ENCODE peak calls at places on chromosomes 2 and 18, in five cellular contexts. Y, P, V, A and E are unnamed samples.

GRCh38 chr2:51387235-51387634 is 355.3 kb upstream of the NRXN1 start:
- DNase-seq in A (no peak), Y (no peak), V (no peak), P (no peak), E (no peak)

GRCh38 chr18:48080546-48080945 is 150.1 kb upstream of the SMAD2 start:
- DNase-seq in A (no peak), Y (no peak), V (no peak), P (no peak), E (no peak)

GRCh38 chr18:77102246-77103040 is 30.1 kb downstream of the MBP start:
- DNase-seq in P (no peak), A (no peak), V (no peak), Y (no peak), E (no peak)

GRCh38 chr2:191713837-191714236 is 35.9 kb downstream of the NABP1 start:
- DNase-seq in V (no peak), P (no peak), A (no peak), Y (peak), E (peak)

GRCh38 chr2:80054339-80054675 is 250.2 kb downstream of the LRRTM1 start:
- DNase-seq in A (no peak), V (peak), Y (no peak), P (no peak), E (no peak)

GRCh38 chr2:205785507-205786222 is 103.4 kb downstream of the NRP2 start:
- DNase-seq in P (no peak), A (no peak), V (no peak), Y (no peak), E (no peak)

GRCh38 chr2:156944871-156945270 is 312.6 kb upstream of the GALNT5 start:
- DNase-seq in P (no peak), A (no peak), V (no peak), Y (no peak), E (no peak)

GRCh38 chr2:236061899-236062298 is 106.3 kb downstream of the GBX2 start:
- DNase-seq in A (no peak), P (no peak), Y (no peak), V (no peak), E (no peak)

GRCh38 chr2:223465793-223466192 is 136.4 kb downstream of the SCG2 start:
- DNase-seq in Y (peak), P (peak), A (no peak), V (peak), E (no peak)

GRCh38 chr18:41545091-41545888 is 409.7 kb upstream of the PIK3C3 start:
- DNase-seq in V (no peak), Y (no peak), P (no peak), A (no peak), E (no peak)

GRCh38 chr18:79544386-79544963 is 135.1 kb upstream of the CTDP1 start:
- DNase-seq in P (peak), Y (peak), V (no peak), A (no peak), E (no peak)

GRCh38 chr2:69933839-69934613 is 19.1 kb downstream of the MXD1 start:
- DNase-seq in P (no peak), A (no peak), V (no peak), Y (no peak), E (no peak)

GRCh38 chr2:49861821-49862220 is 707.5 kb upstream of the FSHR start:
- DNase-seq in P (no peak), A (no peak), V (no peak), Y (no peak), E (no peak)

GRCh38 chr18:52395146-52395852 is 55.3 kb downstream of the DCC start:
- DNase-seq in A (no peak), P (no peak), V (no peak), Y (no peak), E (peak)

GRCh38 chr2:165469417-165469816 is at the start of gene CSRNP3:
- DNase-seq in P (no peak), V (peak), A (peak), Y (no peak), E (peak)

GRCh38 chr18:67516432-67517223 is at the start of gene DSEL:
- DNase-seq in P (peak), V (peak), A (peak), Y (peak), E (peak)

GRCh38 chr2:170505631-170506270 is 209.4 kb upstream of the SP5 start:
- DNase-seq in P (peak), V (peak), A (no peak), Y (peak), E (peak)

GRCh38 chr2:105541189-105542050 is 142.6 kb upstream of the FHL2 start:
- DNase-seq in A (no peak), P (no peak), V (peak), Y (no peak), E (peak)

GRCh38 chr2:238684362-238685326 is 163.2 kb upstream of the TWIST2 start:
- DNase-seq in Y (no peak), A (no peak), P (peak), V (no peak), E (no peak)

GRCh38 chr2:138730497-138731030 is 49.6 kb downstream of the NXPH2 start:
- DNase-seq in Y (no peak), V (no peak), A (no peak), P (no peak), E (no peak)

GRCh38 chr18:24185805-24186204 is 46.9 kb downstream of the CABYR start:
- DNase-seq in Y (no peak), P (no peak), A (no peak), V (no peak), E (no peak)

GRCh38 chr2:180905002-180905401 is 75.4 kb upstream of the UBE2E3 start:
- DNase-seq in V (no peak), Y (no peak), P (no peak), A (no peak), E (peak)

GRCh38 chr2:234147335-234147861 is 96.9 kb downstream of the SPP2 start:
- DNase-seq in A (no peak), Y (no peak), P (no peak), V (no peak), E (no peak)

GRCh38 chr2:97911922-97912575 is 83.7 kb downstream of the TMEM131 start:
- DNase-seq in Y (no peak), V (no peak), A (no peak), P (no peak), E (no peak)
- H3K27ac ChIP-seq in Y (no peak), V (no peak), A (no peak), P (no peak), E (no peak)

DNA sequence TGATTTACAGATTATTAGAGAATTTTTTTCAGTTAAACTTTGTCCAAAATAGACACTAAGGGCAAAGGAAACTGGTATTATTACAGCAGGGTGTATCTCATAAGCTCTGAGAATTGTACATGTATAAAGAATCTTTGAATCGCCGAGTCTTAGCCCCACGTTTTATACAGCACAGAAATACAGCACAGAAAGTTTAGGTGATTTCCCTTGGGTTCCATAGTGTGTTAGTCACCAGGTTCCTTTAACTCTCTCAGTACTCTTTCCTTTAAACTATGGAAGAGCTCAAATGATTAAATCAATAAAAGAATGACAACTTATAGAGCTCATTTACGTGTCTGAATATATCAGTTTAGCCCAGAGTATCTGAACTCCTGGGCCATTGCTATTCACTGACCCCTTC is 256.8 kb downstream of the NEDD4L start:
- DNase-seq in A (no peak), V (no peak), Y (no peak), P (no peak), E (no peak)
- H3K4me3 ChIP-seq in A (no peak), V (no peak), Y (no peak), P (no peak), E (no peak)

GRCh38 chr2:218671077-218671653 is 637 bp downstream of the RNF25 start:
- DNase-seq in V (no peak), P (no peak), Y (no peak), A (no peak), E (no peak)
- H3K27ac ChIP-seq in V (peak), P (peak), Y (peak), A (peak), E (peak)

GRCh38 chr18:10562773-10563160 is 36.9 kb downstream of the NAPG start:
- DNase-seq in V (peak), A (no peak), P (no peak), Y (no peak), E (no peak)

GRCh38 chr18:10558967-10559298 is 33.1 kb downstream of the NAPG start:
- DNase-seq in V (no peak), Y (no peak), A (no peak), P (no peak), E (no peak)

GRCh38 chr18:10559566-10560456 is 34.0 kb downstream of the NAPG start:
- DNase-seq in P (no peak), V (no peak), A (peak), Y (no peak), E (peak)

GRCh38 chr18:10558243-10558966 is 32.6 kb downstream of the NAPG start:
- DNase-seq in V (peak), P (no peak), A (no peak), Y (no peak), E (no peak)

DNA sequence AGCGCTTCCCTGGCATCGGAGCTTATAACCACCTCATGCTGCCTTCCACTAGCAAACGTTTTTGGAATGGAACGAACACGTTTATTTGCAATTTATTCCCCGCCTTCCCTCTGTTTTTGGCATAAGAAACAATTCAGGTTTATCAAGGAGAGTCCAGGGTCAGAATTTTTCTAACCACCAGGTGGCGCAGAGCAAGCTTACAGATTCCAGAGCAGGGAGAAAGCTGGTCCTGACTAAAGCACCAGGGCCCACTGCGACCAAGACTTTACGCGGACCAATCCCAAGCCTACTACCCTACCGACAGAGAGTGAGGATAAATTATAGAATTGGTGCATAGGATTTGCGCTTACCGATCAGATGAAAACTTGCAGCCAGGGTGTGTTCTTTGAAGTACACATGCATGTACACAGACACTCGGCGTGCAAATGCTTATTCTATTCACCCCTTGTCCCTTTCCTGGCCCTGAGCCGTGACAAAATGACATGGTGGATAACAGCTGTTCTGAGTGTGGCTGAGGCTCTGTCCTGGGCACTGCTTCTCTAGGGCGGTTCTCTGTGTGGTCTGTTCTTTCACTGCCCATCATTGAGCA is 34.7 kb downstream of the NAPG start:
- DNase-seq in A (peak), Y (peak), V (peak), P (peak), E (peak)
- H3K4me3 ChIP-seq in A (peak), Y (peak), V (no peak), P (peak), E (no peak)

DNA sequence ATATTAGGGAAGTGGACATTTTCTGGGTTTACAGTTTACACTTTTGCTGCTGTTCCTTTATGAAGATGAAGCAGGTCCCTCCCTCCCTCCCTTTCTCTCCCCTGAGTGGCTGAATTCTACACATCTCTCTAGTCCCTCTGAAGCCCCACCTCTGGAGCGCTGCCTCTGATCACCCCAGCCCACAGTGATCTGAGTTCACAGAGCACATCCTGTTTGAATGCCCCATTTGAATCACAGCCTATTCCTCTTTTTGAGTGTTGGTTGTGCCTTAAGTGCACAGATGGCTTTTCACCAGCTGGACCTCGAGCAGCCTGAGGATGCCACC is 87.2 kb downstream of the ITGB1BP1 start:
- DNase-seq in P (no peak), Y (no peak), A (no peak), V (no peak), E (peak)
- H3K27ac ChIP-seq in P (no peak), Y (no peak), A (no peak), V (no peak), E (peak)

GRCh38 chr2:27069436-27069835 is 2.0 kb downstream of the OST4 start:
- DNase-seq in Y (no peak), A (no peak), P (no peak), V (no peak), E (no peak)
- H3K4me3 ChIP-seq in Y (no peak), A (no peak), P (no peak), V (no peak), E (no peak)

GRCh38 chr2:167188596-167188967 is 300.3 kb downstream of the XIRP2 start:
- DNase-seq in Y (no peak), V (no peak), P (no peak), A (no peak), E (no peak)
- H3K27ac ChIP-seq in Y (no peak), V (no peak), P (peak), A (no peak), E (no peak)

GRCh38 chr2:127805491-127805890 is 5.5 kb downstream of the WDR33 start:
- DNase-seq in Y (no peak), A (no peak), V (no peak), P (no peak), E (no peak)
- H3K4me3 ChIP-seq in Y (no peak), A (no peak), V (no peak), P (no peak), E (no peak)

GRCh38 chr18:58143391-58143790 is 99.4 kb downstream of the NEDD4L start:
- DNase-seq in V (no peak), A (no peak), Y (no peak), P (no peak), E (peak)

GRCh38 chr18:58140366-58141325 is 96.6 kb downstream of the NEDD4L start:
- DNase-seq in V (no peak), P (no peak), Y (no peak), A (no peak), E (no peak)

GRCh38 chr18:58144106-58144505 is 100.1 kb downstream of the NEDD4L start:
- DNase-seq in P (no peak), Y (no peak), A (no peak), V (no peak), E (no peak)

GRCh38 chr18:58146099-58146498 is 102.1 kb downstream of the NEDD4L start:
- DNase-seq in P (no peak), Y (no peak), A (no peak), V (no peak), E (no peak)

DNA sequence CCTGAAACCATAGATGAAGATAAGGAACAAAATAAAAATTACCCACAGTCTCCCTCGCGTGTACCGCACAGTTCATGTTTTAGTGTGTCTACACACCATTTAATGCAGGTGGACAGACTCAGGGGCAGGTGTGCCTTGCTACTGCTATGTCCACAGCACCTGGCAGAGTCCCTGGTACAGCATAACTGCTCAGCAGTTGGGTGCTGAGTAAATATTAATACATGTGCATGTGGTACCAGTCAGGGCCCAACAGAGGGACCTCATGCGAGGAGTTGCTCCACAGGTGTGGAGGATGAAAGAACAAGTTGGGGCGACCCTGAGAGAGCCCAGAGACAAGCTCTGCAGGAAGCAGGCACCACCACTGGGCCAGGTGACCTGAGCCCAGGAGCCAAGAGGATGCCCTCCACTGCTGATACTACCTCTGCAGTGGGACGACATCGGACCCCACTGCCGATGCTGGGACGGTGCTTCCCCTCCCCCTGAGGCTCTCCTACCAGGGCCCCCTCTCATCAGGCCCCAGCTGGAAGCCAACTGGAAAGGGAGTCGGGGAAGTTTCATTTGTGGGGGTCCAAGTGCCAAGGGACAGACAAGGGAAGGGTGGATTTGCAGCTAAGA is 100.8 kb downstream of the NEDD4L start:
- DNase-seq in V (no peak), Y (no peak), P (no peak), A (no peak), E (no peak)
- H3K27ac ChIP-seq in V (no peak), Y (no peak), P (no peak), A (no peak), E (no peak)

DNA sequence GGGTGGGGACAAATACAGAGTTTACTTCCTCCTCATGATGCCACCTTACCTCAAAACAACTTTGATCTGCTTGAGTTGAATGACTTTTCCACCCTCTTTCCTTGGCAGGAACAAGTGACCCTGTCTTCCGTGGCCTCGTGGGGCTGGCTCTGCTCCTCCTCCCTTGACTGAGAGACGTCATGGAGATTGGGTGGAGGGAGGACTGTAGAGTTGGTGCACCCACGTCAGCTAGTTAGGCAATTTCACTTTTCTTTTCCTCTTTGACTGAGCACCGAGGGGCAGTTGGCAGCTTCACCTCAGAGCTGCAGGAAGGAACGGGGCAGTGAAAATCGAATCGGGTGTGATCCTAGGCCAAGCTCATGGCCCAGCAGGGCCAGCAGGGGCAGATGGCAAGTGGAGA is at the start of gene SP140:
- DNase-seq in Y (peak), V (peak), P (peak), A (no peak), E (no peak)
- H3K4me3 ChIP-seq in Y (peak), V (no peak), P (no peak), A (no peak), E (no peak)